ENCODE peak calls at places on chromosomes 12 and 14, in seven cellular contexts. One of them, this sample, is unnamed.

GRCh38 chr14:64778114-64778754 is 74.0 kb downstream of the PLEKHG3 start:
- DNase-seq in AG10803: no peak
- DNase-seq in activated naive CD8-positive, alpha-beta T cell treated with anti-CD3 and anti-CD28 coated beads, Interleukin-2, amount 10 ng/mL, durations not matched to agents 7 days and 5 days: no peak
- DNase-seq in GM23338: no peak
- DNase-seq in central memory CD4-positive, alpha-beta T cell: no peak
- DNase-seq in HEK293T: no peak
- DNase-seq in germinal center: no peak
- DNase-seq in this sample: no peak

GRCh38 chr12:52575256-52575655 is 1.6 kb upstream of the KRT74 start:
- DNase-seq in AG10803: no peak
- DNase-seq in activated naive CD8-positive, alpha-beta T cell treated with anti-CD3 and anti-CD28 coated beads, Interleukin-2, amount 10 ng/mL, durations not matched to agents 7 days and 5 days: peak
- DNase-seq in GM23338: no peak
- DNase-seq in central memory CD4-positive, alpha-beta T cell: no peak
- DNase-seq in HEK293T: no peak
- DNase-seq in germinal center: no peak
- DNase-seq in this sample: no peak

GRCh38 chr12:92129609-92130008 is 16.0 kb downstream of the BTG1 start:
- DNase-seq in AG10803: no peak
- DNase-seq in activated naive CD8-positive, alpha-beta T cell treated with anti-CD3 and anti-CD28 coated beads, Interleukin-2, amount 10 ng/mL, durations not matched to agents 7 days and 5 days: no peak
- DNase-seq in GM23338: no peak
- DNase-seq in central memory CD4-positive, alpha-beta T cell: no peak
- DNase-seq in HEK293T: no peak
- DNase-seq in germinal center: no peak
- DNase-seq in this sample: no peak

GRCh38 chr12:3348055-3348454 is 142.9 kb upstream of the PRMT8 start:
- DNase-seq in AG10803: no peak
- DNase-seq in activated naive CD8-positive, alpha-beta T cell treated with anti-CD3 and anti-CD28 coated beads, Interleukin-2, amount 10 ng/mL, durations not matched to agents 7 days and 5 days: no peak
- DNase-seq in GM23338: no peak
- DNase-seq in central memory CD4-positive, alpha-beta T cell: no peak
- DNase-seq in HEK293T: no peak
- DNase-seq in germinal center: no peak
- DNase-seq in this sample: no peak

GRCh38 chr12:26396402-26396801 is 201.0 kb downstream of the SSPN start:
- DNase-seq in AG10803: no peak
- DNase-seq in activated naive CD8-positive, alpha-beta T cell treated with anti-CD3 and anti-CD28 coated beads, Interleukin-2, amount 10 ng/mL, durations not matched to agents 7 days and 5 days: no peak
- DNase-seq in GM23338: no peak
- DNase-seq in central memory CD4-positive, alpha-beta T cell: no peak
- DNase-seq in HEK293T: no peak
- DNase-seq in germinal center: no peak
- DNase-seq in this sample: no peak

GRCh38 chr14:39266871-39267591 is 33.3 kb downstream of the MIA2 start:
- DNase-seq in AG10803: peak
- DNase-seq in activated naive CD8-positive, alpha-beta T cell treated with anti-CD3 and anti-CD28 coated beads, Interleukin-2, amount 10 ng/mL, durations not matched to agents 7 days and 5 days: peak
- DNase-seq in GM23338: peak
- DNase-seq in central memory CD4-positive, alpha-beta T cell: peak
- DNase-seq in HEK293T: peak
- DNase-seq in germinal center: peak
- DNase-seq in this sample: peak

GRCh38 chr14:91884664-91885063 is 17.3 kb upstream of the TC2N start:
- DNase-seq in AG10803: no peak
- DNase-seq in activated naive CD8-positive, alpha-beta T cell treated with anti-CD3 and anti-CD28 coated beads, Interleukin-2, amount 10 ng/mL, durations not matched to agents 7 days and 5 days: no peak
- DNase-seq in GM23338: peak
- DNase-seq in central memory CD4-positive, alpha-beta T cell: no peak
- DNase-seq in HEK293T: no peak
- DNase-seq in germinal center: no peak
- DNase-seq in this sample: no peak

GRCh38 chr12:58502857-58503256 is 417.4 kb downstream of the LRIG3 start:
- DNase-seq in AG10803: peak
- DNase-seq in activated naive CD8-positive, alpha-beta T cell treated with anti-CD3 and anti-CD28 coated beads, Interleukin-2, amount 10 ng/mL, durations not matched to agents 7 days and 5 days: no peak
- DNase-seq in GM23338: no peak
- DNase-seq in central memory CD4-positive, alpha-beta T cell: no peak
- DNase-seq in HEK293T: no peak
- DNase-seq in germinal center: no peak
- DNase-seq in this sample: peak

GRCh38 chr12:112349440-112349839 is 32.8 kb downstream of the HECTD4 start:
- DNase-seq in AG10803: peak
- DNase-seq in activated naive CD8-positive, alpha-beta T cell treated with anti-CD3 and anti-CD28 coated beads, Interleukin-2, amount 10 ng/mL, durations not matched to agents 7 days and 5 days: no peak
- DNase-seq in GM23338: no peak
- DNase-seq in central memory CD4-positive, alpha-beta T cell: no peak
- DNase-seq in HEK293T: no peak
- DNase-seq in germinal center: no peak
- DNase-seq in this sample: no peak

GRCh38 chr12:89350260-89350659 is 2.0 kb downstream of the DUSP6 start:
- DNase-seq in AG10803: no peak
- DNase-seq in activated naive CD8-positive, alpha-beta T cell treated with anti-CD3 and anti-CD28 coated beads, Interleukin-2, amount 10 ng/mL, durations not matched to agents 7 days and 5 days: no peak
- DNase-seq in GM23338: peak
- DNase-seq in central memory CD4-positive, alpha-beta T cell: no peak
- DNase-seq in HEK293T: no peak
- DNase-seq in germinal center: no peak
- DNase-seq in this sample: no peak

GRCh38 chr12:6631549-6631961 is 4.2 kb downstream of the LPAR5 start:
- DNase-seq in AG10803: no peak
- DNase-seq in activated naive CD8-positive, alpha-beta T cell treated with anti-CD3 and anti-CD28 coated beads, Interleukin-2, amount 10 ng/mL, durations not matched to agents 7 days and 5 days: peak
- DNase-seq in GM23338: no peak
- DNase-seq in central memory CD4-positive, alpha-beta T cell: no peak
- DNase-seq in HEK293T: no peak
- DNase-seq in germinal center: no peak
- DNase-seq in this sample: no peak

GRCh38 chr12:18998343-18999270 is 130.9 kb upstream of the PLEKHA5 start:
- DNase-seq in AG10803: peak
- DNase-seq in activated naive CD8-positive, alpha-beta T cell treated with anti-CD3 and anti-CD28 coated beads, Interleukin-2, amount 10 ng/mL, durations not matched to agents 7 days and 5 days: no peak
- DNase-seq in GM23338: no peak
- DNase-seq in central memory CD4-positive, alpha-beta T cell: no peak
- DNase-seq in HEK293T: no peak
- DNase-seq in germinal center: no peak
- DNase-seq in this sample: peak

GRCh38 chr12:13200841-13201240 is 4.3 kb downstream of the EMP1 start:
- DNase-seq in AG10803: no peak
- DNase-seq in activated naive CD8-positive, alpha-beta T cell treated with anti-CD3 and anti-CD28 coated beads, Interleukin-2, amount 10 ng/mL, durations not matched to agents 7 days and 5 days: no peak
- DNase-seq in GM23338: no peak
- DNase-seq in central memory CD4-positive, alpha-beta T cell: no peak
- DNase-seq in HEK293T: no peak
- DNase-seq in germinal center: no peak
- DNase-seq in this sample: no peak

GRCh38 chr12:62738611-62739010 is 196.3 kb downstream of the PPM1H start:
- DNase-seq in AG10803: no peak
- DNase-seq in activated naive CD8-positive, alpha-beta T cell treated with anti-CD3 and anti-CD28 coated beads, Interleukin-2, amount 10 ng/mL, durations not matched to agents 7 days and 5 days: no peak
- DNase-seq in GM23338: peak
- DNase-seq in central memory CD4-positive, alpha-beta T cell: no peak
- DNase-seq in HEK293T: no peak
- DNase-seq in germinal center: no peak
- DNase-seq in this sample: no peak

GRCh38 chr14:105498430-105499255 is 7.6 kb downstream of the TEDC1 start:
- DNase-seq in AG10803: no peak
- DNase-seq in activated naive CD8-positive, alpha-beta T cell treated with anti-CD3 and anti-CD28 coated beads, Interleukin-2, amount 10 ng/mL, durations not matched to agents 7 days and 5 days: no peak
- DNase-seq in GM23338: peak
- DNase-seq in central memory CD4-positive, alpha-beta T cell: no peak
- DNase-seq in HEK293T: no peak
- DNase-seq in germinal center: no peak
- DNase-seq in this sample: no peak

GRCh38 chr14:47246367-47246766 is 429.0 kb downstream of the MDGA2 start:
- DNase-seq in AG10803: no peak
- DNase-seq in activated naive CD8-positive, alpha-beta T cell treated with anti-CD3 and anti-CD28 coated beads, Interleukin-2, amount 10 ng/mL, durations not matched to agents 7 days and 5 days: no peak
- DNase-seq in GM23338: no peak
- DNase-seq in central memory CD4-positive, alpha-beta T cell: no peak
- DNase-seq in HEK293T: no peak
- DNase-seq in germinal center: no peak
- DNase-seq in this sample: no peak

GRCh38 chr14:34231626-34232025 is 230.4 kb downstream of the SPTSSA start:
- DNase-seq in AG10803: peak
- DNase-seq in activated naive CD8-positive, alpha-beta T cell treated with anti-CD3 and anti-CD28 coated beads, Interleukin-2, amount 10 ng/mL, durations not matched to agents 7 days and 5 days: no peak
- DNase-seq in GM23338: no peak
- DNase-seq in central memory CD4-positive, alpha-beta T cell: no peak
- DNase-seq in HEK293T: no peak
- DNase-seq in germinal center: no peak
- DNase-seq in this sample: no peak

GRCh38 chr12:92538970-92539749 is 163.6 kb upstream of the PLEKHG7 start:
- DNase-seq in AG10803: peak
- DNase-seq in activated naive CD8-positive, alpha-beta T cell treated with anti-CD3 and anti-CD28 coated beads, Interleukin-2, amount 10 ng/mL, durations not matched to agents 7 days and 5 days: no peak
- DNase-seq in GM23338: no peak
- DNase-seq in central memory CD4-positive, alpha-beta T cell: no peak
- DNase-seq in HEK293T: no peak
- DNase-seq in germinal center: no peak
- DNase-seq in this sample: peak

GRCh38 chr14:65344011-65344410 is 68.5 kb upstream of the FUT8 start:
- DNase-seq in AG10803: no peak
- DNase-seq in activated naive CD8-positive, alpha-beta T cell treated with anti-CD3 and anti-CD28 coated beads, Interleukin-2, amount 10 ng/mL, durations not matched to agents 7 days and 5 days: no peak
- DNase-seq in GM23338: no peak
- DNase-seq in central memory CD4-positive, alpha-beta T cell: no peak
- DNase-seq in HEK293T: no peak
- DNase-seq in germinal center: no peak
- DNase-seq in this sample: peak

GRCh38 chr12:5254703-5255102 is 177.2 kb upstream of the NTF3 start:
- DNase-seq in AG10803: peak
- DNase-seq in activated naive CD8-positive, alpha-beta T cell treated with anti-CD3 and anti-CD28 coated beads, Interleukin-2, amount 10 ng/mL, durations not matched to agents 7 days and 5 days: no peak
- DNase-seq in GM23338: no peak
- DNase-seq in central memory CD4-positive, alpha-beta T cell: no peak
- DNase-seq in HEK293T: no peak
- DNase-seq in germinal center: no peak
- DNase-seq in this sample: peak

GRCh38 chr12:98754095-98754494 is 109.0 kb downstream of the APAF1 start:
- DNase-seq in AG10803: peak
- DNase-seq in activated naive CD8-positive, alpha-beta T cell treated with anti-CD3 and anti-CD28 coated beads, Interleukin-2, amount 10 ng/mL, durations not matched to agents 7 days and 5 days: no peak
- DNase-seq in GM23338: no peak
- DNase-seq in central memory CD4-positive, alpha-beta T cell: no peak
- DNase-seq in HEK293T: no peak
- DNase-seq in germinal center: no peak
- DNase-seq in this sample: peak

GRCh38 chr14:102377696-102378095 is 15.0 kb downstream of the TECPR2 start:
- DNase-seq in AG10803: no peak
- DNase-seq in activated naive CD8-positive, alpha-beta T cell treated with anti-CD3 and anti-CD28 coated beads, Interleukin-2, amount 10 ng/mL, durations not matched to agents 7 days and 5 days: no peak
- DNase-seq in GM23338: no peak
- DNase-seq in central memory CD4-positive, alpha-beta T cell: no peak
- DNase-seq in HEK293T: no peak
- DNase-seq in germinal center: no peak
- DNase-seq in this sample: no peak

This sample was measured in EH.